ENCODE peak calls at places on chromosomes 16 and 17, in nine cellular contexts. Y is GOT3; B is ovary; C is stimulated activated CD4-positive, alpha-beta T cell treated with anti-CD3 and anti-CD28 coated beads, TNF-alpha, amount 100 ng/mL, for 48 hours; X is cardiac muscle cell; U is CD4-positive, alpha-beta T cell; T is AG10803; R is right cardiac atrium; I is breast epithelium. E is an unnamed sample.

GRCh38 chr17:40109471-40109824 is 9.1 kb upstream of the NR1D1 start:
- DNase-seq in I (no peak), C (no peak), R (no peak), B (peak; percentile 20), Y (no peak), X (no peak), U (no peak), T (no peak), E (no peak)

GRCh38 chr17:17935321-17936271 is 36.6 kb downstream of the TOM1L2 start:
- DNase-seq in U (no peak), B (no peak), C (no peak), R (no peak), I (no peak), Y (no peak), T (peak; percentile 96), X (peak; percentile 93), E (no peak)

GRCh38 chr17:63998050-63998720 is at the start of gene PRR29:
- DNase-seq in I (peak; percentile 57), X (peak; percentile 78), U (peak; percentile 56), B (peak; percentile 82), Y (no peak), T (peak; percentile 36), C (peak; percentile 36), R (peak; percentile 92), E (no peak)

GRCh38 chr17:74671031-74671771 is 41.5 kb downstream of the CD300LF start:
- DNase-seq in C (peak; percentile 60), U (peak; percentile 63), B (peak; percentile 51), T (peak; percentile 57), R (peak; percentile 93), X (peak; percentile 90), I (peak; percentile 69), Y (peak; percentile 35), E (no peak)

GRCh38 chr16:58464916-58465731 is 34.8 kb upstream of the NDRG4 start:
- DNase-seq in Y (no peak), I (no peak), B (no peak), U (no peak), R (no peak), C (no peak), T (no peak), X (no peak), E (no peak)

GRCh38 chr17:60557805-60558204 is 31.8 kb upstream of the APPBP2 start:
- DNase-seq in I (no peak), Y (no peak), X (no peak), B (no peak), U (no peak), C (no peak), R (no peak), T (no peak), E (no peak)

GRCh38 chr17:31594416-31594815 is 202.9 kb downstream of the RAB11FIP4 start:
- DNase-seq in C (no peak), I (no peak), X (no peak), T (no peak), Y (no peak), B (no peak), U (no peak), R (no peak), E (no peak)

GRCh38 chr16:84836234-84836647 is 16.5 kb downstream of the CRISPLD2 start:
- DNase-seq in Y (peak; percentile 85), C (no peak), I (peak; percentile 74), U (no peak), X (peak; percentile 100), T (peak; percentile 100), B (peak; percentile 92), R (peak; percentile 89), E (peak; percentile 72)

GRCh38 chr17:36707904-36708303 is 106.5 kb downstream of the MRM1 start:
- DNase-seq in C (no peak), B (no peak), I (no peak), R (no peak), U (no peak), Y (no peak), T (no peak), X (no peak), E (no peak)

GRCh38 chr16:83906690-83907089 is 7.8 kb downstream of the MLYCD start:
- DNase-seq in T (peak; percentile 63), I (no peak), B (no peak), X (peak; percentile 93), C (no peak), U (no peak), R (no peak), Y (no peak), E (no peak)

GRCh38 chr17:82648761-82649474 is 674 bp upstream of the WDR45B start:
- DNase-seq in R (peak; percentile 89), B (peak; percentile 86), Y (no peak), C (no peak), U (no peak), I (no peak), X (no peak), T (no peak), E (no peak)

GRCh38 chr16:88599092-88599733 is 29.0 kb downstream of the ZC3H18 start:
- DNase-seq in B (no peak), I (no peak), X (peak; percentile 2), R (peak; percentile 94), C (no peak), Y (no peak), T (no peak), U (no peak), E (peak; percentile 17)

GRCh38 chr16:60646631-60647030 is 1389.6 kb downstream of the CDH8 start:
- DNase-seq in Y (no peak), U (no peak), B (no peak), I (no peak), T (no peak), R (no peak), C (no peak), X (no peak), E (no peak)

GRCh38 chr17:50817142-50817751 is 18.1 kb upstream of the WFIKKN2 start:
- DNase-seq in Y (no peak), T (no peak), C (peak; percentile 10), B (peak; percentile 71), I (no peak), X (peak; percentile 46), R (peak; percentile 84), U (peak; percentile 44), E (no peak)

GRCh38 chr17:58831780-58832179 is 76.1 kb downstream of the PPM1E start:
- DNase-seq in I (no peak), X (no peak), B (no peak), T (no peak), C (no peak), Y (no peak), U (no peak), R (no peak), E (no peak)

GRCh38 chr17:44636562-44636961 is 19.7 kb upstream of the MEIOC start:
- DNase-seq in R (no peak), I (no peak), U (no peak), Y (no peak), C (no peak), B (no peak), X (peak; percentile 77), T (peak; percentile 76), E (no peak)

GRCh38 chr16:80824623-80825364 is 20.4 kb upstream of the CDYL2 start:
- DNase-seq in Y (no peak), U (peak; percentile 25), C (no peak), T (peak; percentile 71), I (no peak), B (no peak), X (peak; percentile 79), R (no peak), E (no peak)

GRCh38 chr17:82120148-82120547 is 22.1 kb upstream of the FASN start:
- DNase-seq in B (no peak), Y (no peak), T (peak; percentile 38), U (no peak), C (no peak), X (no peak), R (peak; percentile 7), I (no peak), E (no peak)

GRCh38 chr16:75092777-75093176 is 23.8 kb downstream of the LDHD start:
- DNase-seq in B (no peak), R (no peak), I (no peak), Y (no peak), T (no peak), X (no peak), C (no peak), U (no peak), E (no peak)

GRCh38 chr16:253833-254232 is 19.2 kb downstream of the FAM234A start:
- DNase-seq in Y (no peak), I (no peak), X (no peak), B (no peak), R (peak; percentile 25), C (no peak), U (no peak), T (no peak), E (no peak)

GRCh38 chr16:79261944-79262552 is 338.5 kb downstream of the MAF start:
- DNase-seq in R (no peak), C (no peak), B (no peak), Y (no peak), I (no peak), X (no peak), T (no peak), U (no peak), E (no peak)

GRCh38 chr17:21077286-21077685 is 34.5 kb upstream of the USP22 start:
- DNase-seq in U (no peak), C (no peak), T (peak; percentile 30), Y (no peak), B (no peak), X (no peak), I (no peak), R (no peak), E (no peak)